ENCODE peak calls at places on chromosomes 6 and 20, in nine cellular contexts. L is BJ; P is activated naive CD8-positive, alpha-beta T cell treated with anti-CD3 and anti-CD28 coated beads, Interleukin-2, amount 50 U/mL, for 24 hours; K is activated T-helper 9 cell treated with anti-CD3 and anti-CD28 coated beads, Interleukin-2, amount 50 U/mL, for 16 hours; B is T-helper 1 cell; X is Daoy; E is psoas muscle; O is aorta; U is cardiac septum. N is an unnamed sample.

GRCh38 chr6:87759491-87760010 is 57.5 kb upstream of the AKIRIN2 start:
- DNase-seq in L (no peak), U (no peak), P (no peak), E (no peak), B (no peak), X (no peak), O (no peak), K (no peak), N (no peak)

GRCh38 chr6:147660334-147661311 is 152.1 kb downstream of the SAMD5 start:
- DNase-seq in E (no peak), B (no peak), P (no peak), K (no peak), U (no peak), X (no peak), L (no peak), O (no peak), N (no peak)

GRCh38 chr20:51528263-51529026 is 14.1 kb downstream of the NFATC2 start:
- DNase-seq in K (peak; percentile 57), O (no peak), B (peak; percentile 59), L (no peak), X (no peak), U (no peak), E (no peak), P (peak; percentile 58), N (no peak)

GRCh38 chr6:114158838-114159694 is 183.8 kb downstream of the HS3ST5 start:
- DNase-seq in E (no peak), O (no peak), P (no peak), B (no peak), L (no peak), U (no peak), K (no peak), X (no peak), N (no peak)

GRCh38 chr6:49915035-49915434 is 48.7 kb upstream of the CRISP1 start:
- DNase-seq in U (peak; percentile 66), L (no peak), P (no peak), O (no peak), X (no peak), B (no peak), E (peak; percentile 34), K (no peak), N (no peak)

GRCh38 chr6:154893927-154894326 is 101.2 kb upstream of the TIAM2 start:
- DNase-seq in B (no peak), E (no peak), X (no peak), K (no peak), U (no peak), O (no peak), L (no peak), P (no peak), N (no peak)

GRCh38 chr6:23547851-23548250 is 578.2 kb upstream of the NRSN1 start:
- DNase-seq in B (no peak), E (no peak), O (no peak), U (no peak), P (no peak), X (no peak), L (no peak), K (no peak), N (no peak)

GRCh38 chr6:134631398-134631924 is 313.5 kb upstream of the SGK1 start:
- DNase-seq in O (no peak), U (no peak), P (no peak), X (no peak), K (no peak), E (no peak), L (no peak), B (no peak), N (no peak)

GRCh38 chr20:31602779-31603441 is 2.2 kb upstream of the ID1 start:
- DNase-seq in X (peak; percentile 94), B (peak; percentile 87), O (no peak), K (peak; percentile 35), P (peak; percentile 34), U (no peak), L (no peak), E (no peak), N (no peak)

GRCh38 chr20:62350098-62350628 is 16.9 kb downstream of the LAMA5 start:
- DNase-seq in B (no peak), K (no peak), X (peak; percentile 62), U (no peak), P (no peak), L (no peak), E (peak; percentile 9), O (no peak), N (no peak)

GRCh38 chr20:40525356-40525755 is 163.7 kb downstream of the MAFB start:
- DNase-seq in L (no peak), O (no peak), E (no peak), B (no peak), K (no peak), P (no peak), U (no peak), X (peak; percentile 42), N (no peak)

GRCh38 chr20:43535370-43536004 is 23.3 kb upstream of the SGK2 start:
- DNase-seq in O (no peak), U (no peak), B (no peak), K (no peak), E (no peak), L (no peak), X (no peak), P (no peak), N (no peak)

GRCh38 chr20:58127731-58128130 is 100.7 kb downstream of the ANKRD60 start:
- DNase-seq in P (peak; percentile 20), B (no peak), L (peak; percentile 40), K (no peak), O (peak; percentile 52), X (peak; percentile 97), U (no peak), E (no peak), N (no peak)

GRCh38 chr6:51541847-51542246 is 545.6 kb downstream of the PKHD1 start:
- DNase-seq in E (no peak), U (no peak), K (no peak), L (no peak), O (no peak), P (no peak), X (no peak), B (no peak), N (no peak)

GRCh38 chr6:81750660-81751387 is 1.7 kb downstream of the TENT5A start:
- DNase-seq in K (no peak), E (no peak), L (no peak), B (no peak), X (peak; percentile 64), O (no peak), P (no peak), U (no peak), N (no peak)

GRCh38 chr20:11445161-11445560 is 472.5 kb upstream of the BTBD3 start:
- DNase-seq in P (no peak), E (no peak), L (no peak), U (no peak), O (no peak), K (no peak), X (no peak), B (no peak), N (no peak)